ENCODE peak calls at places on chromosome 6, in eight cellular contexts. One of them, this sample, is unnamed.

GRCh38 chr6:135488023-135488422 is 9.5 kb downstream of the AHI1 start:
- DNase-seq in CD8-positive, alpha-beta T cell: no peak
- DNase-seq in A549: no peak
- DNase-seq in HFF-Myc: peak; percentile 10
- DNase-seq in H9: no peak
- DNase-seq in astrocyte of the spinal cord: peak; percentile 60
- DNase-seq in ascending aorta: no peak
- DNase-seq in progenitor cell of endocrine pancreas: no peak
- DNase-seq in this sample: no peak

GRCh38 chr6:3808759-3809514 is 40.2 kb upstream of the FAM50B start:
- DNase-seq in CD8-positive, alpha-beta T cell: no peak
- DNase-seq in A549: peak; percentile 77
- DNase-seq in HFF-Myc: peak; percentile 85
- DNase-seq in H9: no peak
- DNase-seq in astrocyte of the spinal cord: peak; percentile 94
- DNase-seq in ascending aorta: peak; percentile 54
- DNase-seq in progenitor cell of endocrine pancreas: no peak
- DNase-seq in this sample: no peak

GRCh38 chr6:42131531-42131930 is 10.9 kb downstream of the C6orf132 start:
- DNase-seq in CD8-positive, alpha-beta T cell: no peak
- DNase-seq in A549: no peak
- DNase-seq in HFF-Myc: no peak
- DNase-seq in H9: no peak
- DNase-seq in astrocyte of the spinal cord: peak; percentile 89
- DNase-seq in ascending aorta: no peak
- DNase-seq in progenitor cell of endocrine pancreas: no peak
- DNase-seq in this sample: no peak

GRCh38 chr6:45827952-45828530 is 187.6 kb downstream of the CLIC5 start:
- DNase-seq in CD8-positive, alpha-beta T cell: no peak
- DNase-seq in A549: no peak
- DNase-seq in HFF-Myc: no peak
- DNase-seq in H9: no peak
- DNase-seq in astrocyte of the spinal cord: no peak
- DNase-seq in ascending aorta: no peak
- DNase-seq in progenitor cell of endocrine pancreas: no peak
- DNase-seq in this sample: no peak

GRCh38 chr6:22036699-22037098 is 260.1 kb downstream of the PRL start:
- DNase-seq in CD8-positive, alpha-beta T cell: no peak
- DNase-seq in A549: no peak
- DNase-seq in HFF-Myc: no peak
- DNase-seq in H9: no peak
- DNase-seq in astrocyte of the spinal cord: no peak
- DNase-seq in ascending aorta: no peak
- DNase-seq in progenitor cell of endocrine pancreas: no peak
- DNase-seq in this sample: no peak

GRCh38 chr6:36336779-36337194 is at the start of gene BNIP5:
- DNase-seq in CD8-positive, alpha-beta T cell: no peak
- DNase-seq in A549: no peak
- DNase-seq in HFF-Myc: no peak
- DNase-seq in H9: no peak
- DNase-seq in astrocyte of the spinal cord: no peak
- DNase-seq in ascending aorta: no peak
- DNase-seq in progenitor cell of endocrine pancreas: no peak
- DNase-seq in this sample: no peak

GRCh38 chr6:38708483-38708882 is 5.5 kb upstream of the GLO1 start:
- DNase-seq in CD8-positive, alpha-beta T cell: no peak
- DNase-seq in A549: peak; percentile 3
- DNase-seq in HFF-Myc: no peak
- DNase-seq in H9: no peak
- DNase-seq in astrocyte of the spinal cord: no peak
- DNase-seq in ascending aorta: no peak
- DNase-seq in progenitor cell of endocrine pancreas: no peak
- DNase-seq in this sample: no peak

GRCh38 chr6:108565091-108565766 is 4.5 kb downstream of the FOXO3 start:
- DNase-seq in CD8-positive, alpha-beta T cell: no peak
- DNase-seq in A549: no peak
- DNase-seq in HFF-Myc: no peak
- DNase-seq in H9: no peak
- DNase-seq in astrocyte of the spinal cord: peak; percentile 34
- DNase-seq in ascending aorta: no peak
- DNase-seq in progenitor cell of endocrine pancreas: no peak
- DNase-seq in this sample: no peak

GRCh38 chr6:1915226-1915625 is 305.5 kb downstream of the FOXC1 start:
- DNase-seq in CD8-positive, alpha-beta T cell: no peak
- DNase-seq in A549: no peak
- DNase-seq in HFF-Myc: no peak
- DNase-seq in H9: no peak
- DNase-seq in astrocyte of the spinal cord: no peak
- DNase-seq in ascending aorta: no peak
- DNase-seq in progenitor cell of endocrine pancreas: no peak
- DNase-seq in this sample: no peak

GRCh38 chr6:128491041-128491642 is 29.3 kb downstream of the PTPRK start:
- DNase-seq in CD8-positive, alpha-beta T cell: no peak
- DNase-seq in A549: no peak
- DNase-seq in HFF-Myc: no peak
- DNase-seq in H9: no peak
- DNase-seq in astrocyte of the spinal cord: peak; percentile 50
- DNase-seq in ascending aorta: no peak
- DNase-seq in progenitor cell of endocrine pancreas: no peak
- DNase-seq in this sample: no peak

GRCh38 chr6:15137086-15137485 is 108.8 kb upstream of the JARID2 start:
- DNase-seq in CD8-positive, alpha-beta T cell: no peak
- DNase-seq in A549: no peak
- DNase-seq in HFF-Myc: no peak
- DNase-seq in H9: no peak
- DNase-seq in astrocyte of the spinal cord: no peak
- DNase-seq in ascending aorta: no peak
- DNase-seq in progenitor cell of endocrine pancreas: no peak
- DNase-seq in this sample: no peak

GRCh38 chr6:142294681-142295080 is 7.1 kb upstream of the ADGRG6 start:
- DNase-seq in CD8-positive, alpha-beta T cell: no peak
- DNase-seq in A549: no peak
- DNase-seq in HFF-Myc: no peak
- DNase-seq in H9: no peak
- DNase-seq in astrocyte of the spinal cord: no peak
- DNase-seq in ascending aorta: no peak
- DNase-seq in progenitor cell of endocrine pancreas: no peak
- DNase-seq in this sample: no peak

GRCh38 chr6:96836579-96837137 is 619 bp downstream of the GPR63 start:
- DNase-seq in CD8-positive, alpha-beta T cell: no peak
- DNase-seq in A549: peak; percentile 1
- DNase-seq in HFF-Myc: no peak
- DNase-seq in H9: no peak
- DNase-seq in astrocyte of the spinal cord: peak; percentile 19
- DNase-seq in ascending aorta: no peak
- DNase-seq in progenitor cell of endocrine pancreas: no peak
- DNase-seq in this sample: peak; percentile 8

GRCh38 chr6:56079761-56080540 is 167.4 kb downstream of the COL21A1 start:
- DNase-seq in CD8-positive, alpha-beta T cell: no peak
- DNase-seq in A549: no peak
- DNase-seq in HFF-Myc: no peak
- DNase-seq in H9: no peak
- DNase-seq in astrocyte of the spinal cord: peak; percentile 73
- DNase-seq in ascending aorta: no peak
- DNase-seq in progenitor cell of endocrine pancreas: no peak
- DNase-seq in this sample: no peak

GRCh38 chr6:148969679-148970078 is 222.8 kb downstream of the UST start:
- DNase-seq in CD8-positive, alpha-beta T cell: no peak
- DNase-seq in A549: no peak
- DNase-seq in HFF-Myc: no peak
- DNase-seq in H9: no peak
- DNase-seq in astrocyte of the spinal cord: peak; percentile 95
- DNase-seq in ascending aorta: no peak
- DNase-seq in progenitor cell of endocrine pancreas: no peak
- DNase-seq in this sample: no peak

GRCh38 chr6:12577124-12577845 is 139.3 kb upstream of the PHACTR1 start:
- DNase-seq in CD8-positive, alpha-beta T cell: no peak
- DNase-seq in A549: no peak
- DNase-seq in HFF-Myc: no peak
- DNase-seq in H9: no peak
- DNase-seq in astrocyte of the spinal cord: peak; percentile 50
- DNase-seq in ascending aorta: no peak
- DNase-seq in progenitor cell of endocrine pancreas: no peak
- DNase-seq in this sample: no peak

GRCh38 chr6:41909727-41910126 is 11.2 kb downstream of the MED20 start:
- DNase-seq in CD8-positive, alpha-beta T cell: no peak
- DNase-seq in A549: no peak
- DNase-seq in HFF-Myc: no peak
- DNase-seq in H9: no peak
- DNase-seq in astrocyte of the spinal cord: no peak
- DNase-seq in ascending aorta: no peak
- DNase-seq in progenitor cell of endocrine pancreas: no peak
- DNase-seq in this sample: no peak

GRCh38 chr6:82365011-82365751 is 1.6 kb downstream of the TPBG start:
- DNase-seq in CD8-positive, alpha-beta T cell: no peak
- DNase-seq in A549: peak; percentile 53
- DNase-seq in HFF-Myc: no peak
- DNase-seq in H9: peak; percentile 67
- DNase-seq in astrocyte of the spinal cord: peak; percentile 53
- DNase-seq in ascending aorta: no peak
- DNase-seq in progenitor cell of endocrine pancreas: peak; percentile 35
- DNase-seq in this sample: peak; percentile 44

GRCh38 chr6:161694995-161695394 is 421.1 kb upstream of the AGPAT4 start:
- DNase-seq in CD8-positive, alpha-beta T cell: no peak
- DNase-seq in A549: peak; percentile 19
- DNase-seq in HFF-Myc: peak; percentile 3
- DNase-seq in H9: peak; percentile 36
- DNase-seq in astrocyte of the spinal cord: peak; percentile 24
- DNase-seq in ascending aorta: no peak
- DNase-seq in progenitor cell of endocrine pancreas: no peak
- DNase-seq in this sample: no peak
- TF ChIP-seq CTCF in CD8-positive, alpha-beta T cell: no peak
- TF ChIP-seq CTCF in A549: peak; percentile 22
- TF ChIP-seq CTCF in HFF-Myc: peak; percentile 44
- TF ChIP-seq CTCF in H9: peak; percentile 73
- TF ChIP-seq CTCF in astrocyte of the spinal cord: peak; percentile 61
- TF ChIP-seq CTCF in ascending aorta: peak; percentile 25
- TF ChIP-seq CTCF in progenitor cell of endocrine pancreas: peak; percentile 29
- TF ChIP-seq CTCF in this sample: peak; percentile 51

DNA sequence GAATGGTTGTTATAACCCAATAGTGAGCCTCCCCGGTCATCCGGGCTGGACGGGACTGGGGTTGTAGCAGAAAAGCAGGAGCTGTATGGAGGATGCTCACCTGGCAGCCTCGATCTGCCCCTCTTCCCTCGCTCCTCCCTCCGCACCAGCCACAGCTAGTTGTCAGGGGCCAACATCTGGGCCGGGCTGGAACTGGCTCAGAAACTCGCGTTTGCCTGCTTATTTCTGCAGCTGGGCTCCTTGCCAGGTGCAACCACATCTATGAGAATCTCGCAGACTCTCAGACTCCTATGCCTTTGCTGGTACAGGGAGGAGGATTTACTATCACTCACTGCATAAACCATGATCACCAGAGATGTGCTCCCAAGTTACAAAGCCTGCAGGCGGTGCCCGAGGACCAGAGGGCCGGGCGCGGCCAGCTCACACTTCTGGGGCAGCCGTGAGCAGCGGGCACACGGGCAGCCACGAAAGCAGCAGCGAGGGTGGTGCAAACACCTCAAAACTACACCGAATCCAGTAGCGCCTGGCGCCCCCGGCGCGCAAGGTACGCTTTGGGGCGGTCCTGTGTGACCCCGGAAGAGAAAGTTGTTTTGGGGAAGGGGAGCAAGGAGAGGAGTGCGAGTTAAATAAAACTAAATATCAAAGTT is 609 bp upstream of the LRRC1 start:
- DNase-seq in CD8-positive, alpha-beta T cell: peak; percentile 68
- DNase-seq in A549: peak; percentile 70
- DNase-seq in HFF-Myc: peak; percentile 88
- DNase-seq in H9: peak; percentile 69
- DNase-seq in astrocyte of the spinal cord: peak; percentile 88
- DNase-seq in ascending aorta: peak; percentile 31
- DNase-seq in progenitor cell of endocrine pancreas: peak; percentile 20
- DNase-seq in this sample: peak; percentile 49
- TF ChIP-seq CTCF in CD8-positive, alpha-beta T cell: no peak
- TF ChIP-seq CTCF in A549: no peak
- TF ChIP-seq CTCF in HFF-Myc: peak; percentile 43
- TF ChIP-seq CTCF in H9: peak; percentile 37
- TF ChIP-seq CTCF in astrocyte of the spinal cord: peak; percentile 68
- TF ChIP-seq CTCF in ascending aorta: peak; percentile 82
- TF ChIP-seq CTCF in progenitor cell of endocrine pancreas: peak; percentile 16
- TF ChIP-seq CTCF in this sample: peak; percentile 31

GRCh38 chr6:47078991-47079390 is 36.9 kb upstream of the ADGRF1 start:
- DNase-seq in CD8-positive, alpha-beta T cell: no peak
- DNase-seq in A549: no peak
- DNase-seq in HFF-Myc: no peak
- DNase-seq in H9: no peak
- DNase-seq in astrocyte of the spinal cord: no peak
- DNase-seq in ascending aorta: no peak
- DNase-seq in progenitor cell of endocrine pancreas: no peak
- DNase-seq in this sample: no peak

GRCh38 chr6:47080083-47080596 is 38.0 kb upstream of the ADGRF1 start:
- DNase-seq in CD8-positive, alpha-beta T cell: no peak
- DNase-seq in A549: no peak
- DNase-seq in HFF-Myc: no peak
- DNase-seq in H9: no peak
- DNase-seq in astrocyte of the spinal cord: no peak
- DNase-seq in ascending aorta: no peak
- DNase-seq in progenitor cell of endocrine pancreas: no peak
- DNase-seq in this sample: no peak

GRCh38 chr6:47075741-47076421 is 33.7 kb upstream of the ADGRF1 start:
- DNase-seq in CD8-positive, alpha-beta T cell: no peak
- DNase-seq in A549: no peak
- DNase-seq in HFF-Myc: no peak
- DNase-seq in H9: no peak
- DNase-seq in astrocyte of the spinal cord: peak; percentile 45
- DNase-seq in ascending aorta: no peak
- DNase-seq in progenitor cell of endocrine pancreas: no peak
- DNase-seq in this sample: no peak

GRCh38 chr6:47076422-47077344 is 34.6 kb upstream of the ADGRF1 start:
- DNase-seq in CD8-positive, alpha-beta T cell: no peak
- DNase-seq in A549: no peak
- DNase-seq in HFF-Myc: no peak
- DNase-seq in H9: no peak
- DNase-seq in astrocyte of the spinal cord: peak; percentile 66
- DNase-seq in ascending aorta: no peak
- DNase-seq in progenitor cell of endocrine pancreas: no peak
- DNase-seq in this sample: no peak

DNA sequence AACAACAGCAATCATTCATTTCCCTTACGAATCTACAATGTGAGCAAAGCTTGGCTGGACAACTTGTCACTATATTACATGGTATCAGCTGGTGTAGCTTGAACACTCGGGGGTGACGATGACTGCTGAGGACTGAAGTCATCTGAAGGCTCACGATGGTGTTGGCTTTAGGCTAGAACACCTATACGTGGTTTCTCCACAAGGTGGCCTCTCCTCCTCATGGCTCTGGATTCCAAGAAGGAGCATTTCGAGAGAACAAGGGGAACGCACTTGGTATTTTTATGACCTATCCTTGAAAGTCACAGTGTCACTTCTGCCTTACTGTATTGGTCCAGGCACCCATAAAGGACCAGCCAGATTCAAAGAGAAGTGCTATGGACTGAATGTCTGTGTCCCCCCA is 37.5 kb upstream of the ADGRF1 start:
- DNase-seq in CD8-positive, alpha-beta T cell: no peak
- DNase-seq in A549: peak; percentile 18
- DNase-seq in HFF-Myc: no peak
- DNase-seq in H9: peak; percentile 50
- DNase-seq in astrocyte of the spinal cord: no peak
- DNase-seq in ascending aorta: no peak
- DNase-seq in progenitor cell of endocrine pancreas: no peak
- DNase-seq in this sample: no peak
- TF ChIP-seq CTCF in CD8-positive, alpha-beta T cell: no peak
- TF ChIP-seq CTCF in A549: no peak
- TF ChIP-seq CTCF in HFF-Myc: peak; percentile 26
- TF ChIP-seq CTCF in H9: peak; percentile 54
- TF ChIP-seq CTCF in astrocyte of the spinal cord: no peak
- TF ChIP-seq CTCF in ascending aorta: no peak
- TF ChIP-seq CTCF in progenitor cell of endocrine pancreas: peak; percentile 14
- TF ChIP-seq CTCF in this sample: peak; percentile 15

GRCh38 chr6:20400476-20401402 is 940 bp upstream of the E2F3 start:
- DNase-seq in CD8-positive, alpha-beta T cell: peak; percentile 32
- DNase-seq in A549: peak; percentile 42
- DNase-seq in HFF-Myc: no peak
- DNase-seq in H9: no peak
- DNase-seq in astrocyte of the spinal cord: peak; percentile 33
- DNase-seq in ascending aorta: peak; percentile 23
- DNase-seq in progenitor cell of endocrine pancreas: peak; percentile 28
- DNase-seq in this sample: peak; percentile 15
- TF ChIP-seq CTCF in CD8-positive, alpha-beta T cell: no peak
- TF ChIP-seq CTCF in A549: peak; percentile 35
- TF ChIP-seq CTCF in HFF-Myc: peak; percentile 44
- TF ChIP-seq CTCF in H9: peak; percentile 59
- TF ChIP-seq CTCF in astrocyte of the spinal cord: peak; percentile 48
- TF ChIP-seq CTCF in ascending aorta: peak; percentile 48
- TF ChIP-seq CTCF in progenitor cell of endocrine pancreas: peak; percentile 59
- TF ChIP-seq CTCF in this sample: peak; percentile 67